ENCODE peak calls at places on chromosomes 4 and X, in seven cellular contexts. H is choroid plexus epithelial cell, N is cardiac muscle cell, J is pancreas, U is GM12865, P is left lung, Y is left ventricle myocardium inferior. E is an unnamed sample.
A peak's percentile ranks its signal among the peaks of the same experiment; 100 is the strongest.

GRCh38 chrX:15749642-15750610 is 11.9 kb downstream of the CA5B start:
- DNase-seq in H (no peak), N (no peak), J (no peak), U (peak; percentile 56), P (no peak), Y (peak; percentile 16), E (peak; percentile 2)

GRCh38 chr4:2511645-2512131 is 24.8 kb upstream of the FAM193A start:
- DNase-seq in H (no peak), N (no peak), J (no peak), U (peak; percentile 57), P (no peak), Y (no peak), E (no peak)

GRCh38 chrX:103488332-103488731 is 31.0 kb downstream of the RAB40A start:
- DNase-seq in H (no peak), N (peak; percentile 39), J (no peak), U (no peak), P (no peak), Y (no peak), E (peak; percentile 7)

GRCh38 chrX:39397561-39398200 is 596.4 kb downstream of the MID1IP1 start:
- DNase-seq in H (no peak), N (no peak), J (no peak), U (no peak), P (no peak), Y (no peak), E (no peak)

GRCh38 chrX:31224321-31225012 is 152.6 kb upstream of the FTHL17 start:
- DNase-seq in H (no peak), N (no peak), J (no peak), U (no peak), P (no peak), Y (no peak), E (peak; percentile 56)

GRCh38 chr4:125390727-125391126 is 76.0 kb downstream of the FAT4 start:
- DNase-seq in H (no peak), N (no peak), J (no peak), U (no peak), P (no peak), Y (no peak), E (no peak)

GRCh38 chrX:12441376-12442128 is 303.3 kb downstream of the FRMPD4 start:
- DNase-seq in H (peak; percentile 19), N (peak; percentile 86), J (no peak), U (no peak), P (no peak), Y (no peak), E (peak; percentile 48)

GRCh38 chr4:160351018-160351417 is 1248.1 kb downstream of the RAPGEF2 start:
- DNase-seq in H (peak; percentile 13), N (no peak), J (no peak), U (no peak), P (no peak), Y (no peak), E (peak; percentile 7)

GRCh38 chr4:174369968-174370367 is 86.3 kb downstream of the CEP44 start:
- DNase-seq in H (no peak), N (no peak), J (no peak), U (no peak), P (no peak), Y (no peak), E (peak; percentile 27)

GRCh38 chr4:25313194-25313895 is 771 bp downstream of the ZCCHC4 start:
- DNase-seq in H (peak; percentile 13), N (no peak), J (no peak), U (no peak), P (no peak), Y (no peak), E (peak; percentile 9)

GRCh38 chr4:14650127-14650526 is 352.2 kb upstream of the CPEB2 start:
- DNase-seq in H (peak; percentile 49), N (peak; percentile 9), J (no peak), U (no peak), P (no peak), Y (no peak), E (peak; percentile 31)

GRCh38 chr4:139443661-139444060 is 10.3 kb upstream of the RAB33B start:
- DNase-seq in H (no peak), N (no peak), J (no peak), U (no peak), P (no peak), Y (no peak), E (no peak)

GRCh38 chr4:121270384-121270783 is 106.3 kb upstream of the TNIP3 start:
- DNase-seq in H (no peak), N (no peak), J (no peak), U (no peak), P (no peak), Y (no peak), E (peak; percentile 74)

GRCh38 chr4:124061413-124061812 is 651.1 kb downstream of the ANKRD50 start:
- DNase-seq in H (peak; percentile 79), N (peak; percentile 90), J (no peak), U (no peak), P (no peak), Y (no peak), E (no peak)

GRCh38 chr4:150126880-150127236 is 48.6 kb downstream of the DCLK2 start:
- DNase-seq in H (peak; percentile 63), N (peak; percentile 63), J (no peak), U (peak; percentile 42), P (no peak), Y (no peak), E (peak; percentile 51)

GRCh38 chr4:92516450-92516849 is 212.7 kb downstream of the GRID2 start:
- DNase-seq in H (no peak), N (no peak), J (no peak), U (no peak), P (no peak), Y (no peak), E (no peak)

GRCh38 chr4:13481569-13481968 is 2.6 kb downstream of the RAB28 start:
- DNase-seq in H (peak; percentile 62), N (peak; percentile 52), J (no peak), U (no peak), P (no peak), Y (no peak), E (peak; percentile 69)

GRCh38 chrX:147340947-147341346 is 526.4 kb upstream of the CXorf51A start:
- DNase-seq in H (no peak), N (no peak), J (no peak), U (no peak), P (no peak), Y (no peak), E (no peak)

GRCh38 chr4:184355111-184355604 is 119.2 kb downstream of the IRF2 start:
- DNase-seq in H (peak; percentile 89), N (peak; percentile 96), J (no peak), U (peak; percentile 85), P (no peak), Y (no peak), E (peak; percentile 71)

GRCh38 chr4:38669233-38669632 is 5.2 kb downstream of the KLF3 start:
- DNase-seq in H (peak; percentile 50), N (peak; percentile 53), J (no peak), U (no peak), P (no peak), Y (no peak), E (no peak)

GRCh38 chr4:38664704-38665401 is 854 bp downstream of the KLF3 start:
- DNase-seq in H (peak; percentile 54), N (peak; percentile 66), J (peak; percentile 88), U (no peak), P (peak; percentile 86), Y (peak; percentile 64), E (peak; percentile 47)

GRCh38 chr4:38668203-38668602 is 4.2 kb downstream of the KLF3 start:
- DNase-seq in H (no peak), N (no peak), J (no peak), U (no peak), P (no peak), Y (no peak), E (no peak)

GRCh38 chr4:38665846-38666490 is 2.0 kb downstream of the KLF3 start:
- DNase-seq in H (no peak), N (no peak), J (no peak), U (no peak), P (no peak), Y (no peak), E (no peak)

GRCh38 chr4:38667005-38667771 is 3.2 kb downstream of the KLF3 start:
- DNase-seq in H (peak; percentile 99), N (peak; percentile 99), J (no peak), U (peak; percentile 39), P (no peak), Y (peak; percentile 58), E (peak; percentile 99)
- H3K4me3 ChIP-seq in H (peak overlapping the region; percentile 84), N (peak overlapping the region; percentile 94), J (peak overlapping the region; percentile 95), U (no peak overlapping the region), P (peak overlapping the region; percentile 77), Y (peak overlapping the region; percentile 74), E (peak overlapping the region; percentile 88)

GRCh38 chrX:97446298-97446882 is 562.7 kb downstream of the RPA4 start:
- DNase-seq in H (peak; percentile 14), N (peak; percentile 17), J (no peak), U (no peak), P (no peak), Y (no peak), E (peak; percentile 2)
- TF ChIP-seq CTCF in H (peak; percentile 30), N (peak; percentile 30), J (no peak), U (no peak), P (no peak), Y (no peak), E (peak; percentile 7)

GRCh38 chr4:1408418-1408817 is 2.2 kb upstream of the NKX1-1 start:
- DNase-seq in H (no peak), N (no peak), J (no peak), U (no peak), P (peak; percentile 44), Y (no peak), E (no peak)

GRCh38 chr4:1406416-1406945 is at the start of gene NKX1-1:
- DNase-seq in H (no peak), N (no peak), J (no peak), U (no peak), P (peak; percentile 68), Y (no peak), E (no peak)

GRCh38 chr4:1407657-1408333 is 1.6 kb upstream of the NKX1-1 start:
- DNase-seq in H (no peak), N (no peak), J (no peak), U (no peak), P (peak; percentile 28), Y (no peak), E (no peak)

GRCh38 chr4:1405636-1406415 is 416 bp downstream of the NKX1-1 start:
- DNase-seq in H (no peak), N (no peak), J (peak; percentile 74), U (no peak), P (peak; percentile 53), Y (no peak), E (no peak)

GRCh38 chr4:1406946-1407656 is 859 bp upstream of the NKX1-1 start:
- DNase-seq in H (no peak), N (no peak), J (peak; percentile 48), U (no peak), P (peak; percentile 55), Y (no peak), E (no peak)
- H3K4me3 ChIP-seq in H (no peak overlapping the region), N (no peak overlapping the region), J (no peak overlapping the region), U (no peak overlapping the region), P (no peak overlapping the region), Y (no peak overlapping the region), E (no peak overlapping the region)

DNA sequence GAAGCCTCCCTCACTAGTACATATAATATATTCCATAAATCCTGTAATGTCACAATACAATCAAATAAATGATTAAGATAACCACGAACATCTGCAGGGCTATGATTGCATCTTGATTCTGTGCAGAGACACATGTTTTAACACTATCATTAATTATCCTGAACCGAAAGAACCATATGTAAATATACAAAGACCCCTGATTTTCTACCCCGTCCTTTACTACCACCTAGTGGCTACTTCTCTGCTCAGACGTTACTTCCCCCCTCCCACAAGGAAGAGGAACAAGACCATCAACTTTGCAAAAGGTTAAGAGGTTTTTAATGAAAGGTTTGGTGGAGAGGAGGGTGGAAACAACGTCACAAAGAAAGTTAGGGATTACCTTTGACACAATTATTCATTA is 134.0 kb downstream of the COL4A6 start:
- DNase-seq in H (peak; percentile 52), N (peak; percentile 52), J (no peak), U (peak; percentile 0), P (no peak), Y (no peak), E (no peak)
- TF ChIP-seq CTCF in H (peak; percentile 69), N (peak; percentile 53), J (no peak), U (peak; percentile 9), P (no peak), Y (peak; percentile 42), E (peak; percentile 50)

E was measured in epithelial cell of esophagus.